ENCODE peak calls at places on chromosomes 5 and 9, in ten cellular contexts. J is AG09309; X is heart right ventricle; D is NT2/D1; H is naive thymus-derived CD4-positive, alpha-beta T cell; S is fibroblast of pulmonary artery; V is MG63; B is suprapubic skin; I is A549; Q is stomach. W is an unnamed sample.

GRCh38 chr5:126676195-126676624 is 75.5 kb downstream of the PHAX start:
- DNase-seq in J (no peak), X (peak), D (peak), H (peak), S (peak), V (peak), B (no peak), I (peak), Q (peak), W (peak)

GRCh38 chr5:126370796-126371718 is 52.2 kb upstream of the GRAMD2B start:
- DNase-seq in J (no peak), X (no peak), D (no peak), H (no peak), S (peak), V (peak), B (no peak), I (peak), Q (peak), W (no peak)

GRCh38 chr5:140151719-140152609 is 23.0 kb upstream of the CYSTM1 start:
- DNase-seq in J (no peak), X (no peak), D (no peak), H (no peak), S (no peak), V (no peak), B (no peak), I (no peak), Q (no peak), W (no peak)

GRCh38 chr9:89542461-89543021 is 44.6 kb upstream of the SEMA4D start:
- DNase-seq in J (no peak), X (no peak), D (no peak), H (no peak), S (no peak), V (no peak), B (no peak), I (no peak), Q (no peak), W (no peak)

GRCh38 chr5:134224905-134225779 is 731 bp downstream of the PPP2CA start:
- DNase-seq in J (no peak), X (peak), D (no peak), H (peak), S (peak), V (peak), B (peak), I (peak), Q (peak), W (peak)

GRCh38 chr5:6603643-6604042 is 29.2 kb downstream of the NSUN2 start:
- DNase-seq in J (no peak), X (no peak), D (no peak), H (no peak), S (no peak), V (no peak), B (no peak), I (no peak), Q (no peak), W (no peak)

GRCh38 chr9:77807295-77807694 is 159.2 kb upstream of the GNA14 start:
- DNase-seq in J (peak), X (no peak), D (no peak), H (no peak), S (peak), V (no peak), B (no peak), I (peak), Q (no peak), W (no peak)

GRCh38 chr5:58322453-58322852 is 137.4 kb downstream of the PLK2 start:
- DNase-seq in J (peak), X (no peak), D (no peak), H (no peak), S (peak), V (no peak), B (no peak), I (no peak), Q (no peak), W (no peak)

GRCh38 chr5:158522761-158523160 is 577.0 kb downstream of the EBF1 start:
- DNase-seq in J (peak), X (peak), D (no peak), H (no peak), S (peak), V (no peak), B (no peak), I (no peak), Q (no peak), W (no peak)
- H3K4me3 ChIP-seq in J (no peak), X (no peak), D (no peak), H (no peak), S (no peak), V (no peak), B (no peak), I (no peak), Q (no peak), W (no peak)

DNA sequence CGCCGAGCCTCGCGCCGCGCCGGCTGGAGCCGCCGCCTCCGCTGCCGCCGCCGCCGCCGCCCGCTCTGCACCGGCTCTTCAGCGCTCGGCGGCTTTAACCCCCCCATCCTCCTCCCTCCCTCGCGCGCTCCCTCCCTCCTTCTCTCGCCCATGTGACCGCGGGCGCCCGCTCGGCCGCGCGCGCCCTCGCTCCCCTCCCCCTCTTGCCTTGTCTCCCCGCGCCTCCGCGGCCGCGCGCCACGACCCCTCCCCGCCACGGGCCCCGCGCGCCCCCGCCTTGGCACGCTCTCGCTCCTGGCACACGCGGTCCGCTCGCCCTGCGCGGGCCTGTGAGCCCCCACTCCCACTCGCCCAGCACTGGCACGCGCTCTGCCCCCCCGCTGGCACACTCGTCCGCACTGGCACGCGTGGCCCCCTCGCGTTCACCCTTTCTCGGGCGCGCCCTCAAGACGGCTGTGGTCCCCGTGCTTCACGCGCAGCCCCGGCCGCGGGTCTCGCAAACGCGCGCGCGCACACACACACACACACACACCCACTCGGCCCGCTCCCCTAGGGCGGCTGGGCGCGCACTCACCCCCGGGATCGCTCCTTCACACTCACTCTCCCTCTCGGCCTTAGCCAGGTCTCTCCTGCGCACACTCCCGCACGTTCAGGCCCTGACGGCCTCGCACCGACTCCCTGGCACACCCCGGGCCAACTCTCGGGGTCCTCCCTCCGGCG is at the start of gene CNTFR:
- DNase-seq in J (no peak), X (no peak), D (no peak), H (no peak), S (no peak), V (peak), B (no peak), I (no peak), Q (no peak), W (peak)
- H3K4me3 ChIP-seq in J (no peak), X (peak), D (peak), H (peak), S (no peak), V (peak), B (peak), I (peak), Q (peak), W (peak)

GRCh38 chr9:30348904-30349303 is 2035.5 kb upstream of the ACO1 start:
- DNase-seq in J (no peak), X (no peak), D (no peak), H (no peak), S (no peak), V (no peak), B (no peak), I (no peak), Q (no peak), W (no peak)

GRCh38 chr9:30349526-30350513 is 2034.6 kb upstream of the ACO1 start:
- DNase-seq in J (no peak), X (no peak), D (no peak), H (no peak), S (no peak), V (no peak), B (no peak), I (peak), Q (no peak), W (no peak)
- H3K4me3 ChIP-seq in J (no peak), X (no peak), D (no peak), H (no peak), S (no peak), V (no peak), B (no peak), I (no peak), Q (no peak), W (no peak)

GRCh38 chr5:173762930-173763329 is 125.2 kb upstream of the CPEB4 start:
- DNase-seq in J (no peak), X (no peak), D (no peak), H (no peak), S (no peak), V (no peak), B (no peak), I (no peak), Q (no peak), W (no peak)

GRCh38 chr5:173764321-173765029 is 123.7 kb upstream of the CPEB4 start:
- DNase-seq in J (peak), X (peak), D (no peak), H (no peak), S (peak), V (peak), B (peak), I (peak), Q (peak), W (no peak)

GRCh38 chr5:173762045-173762444 is 126.1 kb upstream of the CPEB4 start:
- DNase-seq in J (no peak), X (no peak), D (no peak), H (no peak), S (no peak), V (no peak), B (no peak), I (no peak), Q (no peak), W (no peak)

GRCh38 chr5:173765030-173765644 is 123.0 kb upstream of the CPEB4 start:
- DNase-seq in J (no peak), X (no peak), D (no peak), H (no peak), S (no peak), V (no peak), B (no peak), I (no peak), Q (no peak), W (no peak)

GRCh38 chr5:173763410-173763809 is 124.7 kb upstream of the CPEB4 start:
- DNase-seq in J (no peak), X (no peak), D (no peak), H (no peak), S (no peak), V (no peak), B (no peak), I (no peak), Q (no peak), W (no peak)
- H3K4me3 ChIP-seq in J (no peak), X (no peak), D (no peak), H (no peak), S (no peak), V (no peak), B (no peak), I (no peak), Q (no peak), W (no peak)

GRCh38 chr5:142403583-142403982 is 78.8 kb upstream of the SPRY4 start:
- DNase-seq in J (no peak), X (no peak), D (no peak), H (no peak), S (no peak), V (no peak), B (no peak), I (no peak), Q (no peak), W (no peak)
- H3K4me3 ChIP-seq in J (no peak), X (no peak), D (no peak), H (no peak), S (no peak), V (no peak), B (no peak), I (no peak), Q (no peak), W (no peak)

GRCh38 chr5:122776143-122776542 is 1.3 kb downstream of the SNX2 start:
- DNase-seq in J (no peak), X (no peak), D (no peak), H (no peak), S (no peak), V (no peak), B (no peak), I (no peak), Q (no peak), W (no peak)

GRCh38 chr5:122775713-122776084 is 819 bp downstream of the SNX2 start:
- DNase-seq in J (no peak), X (no peak), D (no peak), H (no peak), S (peak), V (no peak), B (no peak), I (peak), Q (no peak), W (no peak)

GRCh38 chr5:122774861-122775712 is at the start of gene SNX2:
- DNase-seq in J (peak), X (peak), D (peak), H (peak), S (peak), V (peak), B (peak), I (peak), Q (peak), W (peak)

GRCh38 chr5:122773615-122774014 is 1.3 kb upstream of the SNX2 start:
- DNase-seq in J (no peak), X (no peak), D (no peak), H (no peak), S (peak), V (no peak), B (no peak), I (no peak), Q (no peak), W (no peak)

DNA sequence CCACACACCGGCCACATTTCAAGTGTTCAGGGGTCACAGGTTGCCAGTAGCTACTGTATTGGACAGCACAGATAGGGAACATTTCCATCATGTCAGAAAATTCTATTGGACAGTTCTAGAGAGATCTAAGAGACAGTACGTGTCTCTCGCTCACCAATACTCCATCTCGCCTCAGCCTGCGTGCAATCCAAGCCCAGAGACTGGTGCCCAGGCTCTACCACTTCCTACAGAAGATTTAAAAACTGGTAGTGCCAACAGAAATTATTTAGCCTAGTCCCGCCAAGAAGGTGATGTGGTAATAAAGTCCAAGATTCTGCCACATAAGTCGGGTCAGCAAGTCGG is 390 bp upstream of the SNX2 start:
- DNase-seq in J (no peak), X (no peak), D (no peak), H (no peak), S (no peak), V (no peak), B (no peak), I (no peak), Q (no peak), W (no peak)
- H3K4me3 ChIP-seq in J (peak), X (peak), D (peak), H (peak), S (peak), V (peak), B (peak), I (peak), Q (peak), W (peak)

DNA sequence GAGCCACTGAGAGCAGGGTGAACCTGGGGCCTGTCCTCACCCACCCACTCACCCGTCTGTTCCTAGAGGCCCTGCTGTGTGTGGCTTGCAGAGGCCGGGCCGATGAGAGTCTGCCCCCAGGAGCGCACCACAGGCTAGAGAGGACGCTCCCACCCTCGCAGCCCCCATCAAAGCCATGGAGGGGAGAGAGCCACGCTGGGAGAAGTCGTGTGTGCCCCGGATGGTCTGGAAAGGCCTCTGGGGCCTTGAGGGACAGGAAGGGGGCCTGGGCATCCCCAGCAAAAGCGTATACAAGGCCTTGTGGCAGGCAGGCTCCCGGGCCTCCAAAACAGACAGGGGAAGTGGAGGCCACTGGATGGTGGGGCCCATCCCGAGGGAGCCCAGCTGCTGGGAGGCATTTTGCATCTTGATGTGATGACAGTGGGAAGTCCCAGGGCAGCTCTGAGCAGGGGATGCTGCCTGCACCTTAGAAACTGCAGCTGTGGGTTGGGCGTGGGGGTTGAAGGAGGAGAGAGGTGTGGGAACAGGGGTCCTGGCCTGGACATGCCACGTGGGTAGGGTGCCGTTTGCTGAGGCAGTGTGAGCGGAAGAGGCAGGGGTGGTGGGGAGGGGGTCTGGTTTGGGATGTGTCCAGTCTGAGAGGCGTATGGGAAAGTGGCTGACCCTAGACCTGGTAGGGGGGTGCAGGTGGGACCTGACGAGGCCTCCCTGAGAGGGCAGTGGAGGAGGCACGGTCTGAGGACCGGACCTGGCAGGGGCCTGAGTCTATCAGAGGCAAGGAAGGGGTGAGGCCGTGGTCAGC is 43.0 kb upstream of the NOTCH1 start:
- DNase-seq in J (no peak), X (no peak), D (no peak), H (peak), S (no peak), V (no peak), B (no peak), I (no peak), Q (no peak), W (no peak)
- H3K4me3 ChIP-seq in J (no peak), X (peak), D (peak), H (peak), S (no peak), V (no peak), B (no peak), I (no peak), Q (no peak), W (peak)

DNA sequence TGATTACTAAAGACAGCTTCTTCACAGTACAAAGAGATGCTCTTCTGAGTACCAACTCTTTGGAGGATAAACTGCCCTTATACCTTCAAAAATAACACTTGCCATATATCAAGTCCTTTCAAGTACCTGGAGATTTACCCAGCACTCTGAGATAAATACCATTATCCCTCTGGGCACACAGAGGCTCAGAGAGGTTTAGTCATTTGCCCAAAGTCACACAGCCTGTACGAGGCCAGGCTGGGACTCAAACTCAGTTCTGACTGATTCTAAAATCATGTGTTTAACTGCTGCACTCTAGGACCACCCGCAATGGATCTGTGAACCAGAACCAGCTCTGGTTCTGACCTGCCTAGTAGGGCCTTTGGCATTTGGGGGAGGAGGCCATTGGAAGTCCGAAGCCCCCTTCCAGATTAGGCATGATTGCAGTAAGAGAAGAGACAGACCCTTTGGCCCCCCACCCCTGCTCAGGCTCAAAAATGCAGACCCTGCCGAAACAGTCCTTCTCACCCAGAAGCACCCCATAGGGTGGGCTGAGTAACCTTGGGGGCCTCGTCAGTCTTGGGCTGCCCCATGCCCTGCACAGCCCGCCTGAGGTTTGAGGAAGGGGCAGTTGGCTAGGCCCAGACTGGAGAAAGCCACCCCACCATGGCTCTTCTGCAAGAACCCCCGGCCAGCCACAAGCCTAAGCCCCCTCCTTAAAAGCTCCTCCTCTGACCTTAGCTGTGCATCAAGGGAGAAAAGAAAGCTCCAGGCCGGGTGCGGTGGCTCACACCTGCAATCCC is 32.8 kb upstream of the IL17B start:
- DNase-seq in J (no peak), X (no peak), D (no peak), H (no peak), S (no peak), V (no peak), B (no peak), I (no peak), Q (no peak), W (no peak)
- H3K4me3 ChIP-seq in J (no peak), X (peak), D (no peak), H (no peak), S (no peak), V (no peak), B (peak), I (no peak), Q (peak), W (no peak)

W was measured in Jurkat, Clone E6-1.